ENCODE peak calls at places on chromosome X, in eight cellular contexts. R is stomach, O is suprapubic skin, U is IMR-90, E is prostate gland, Q is heart left ventricle, N is uterus, T is esophagus squamous epithelium. K is an unnamed sample.

GRCh38 chrX:108736509-108737479 is at the start of gene IRS4:
- DNase-seq in R (no peak), Q (no peak), N (peak), U (no peak), T (no peak), O (no peak), E (peak), K (no peak)

GRCh38 chrX:15956684-15957083 is 102.1 kb upstream of the AP1S2 start:
- DNase-seq in T (no peak), O (no peak), U (no peak), R (no peak), Q (no peak), E (no peak), N (no peak), K (peak)

GRCh38 chrX:119757979-119758681 is at the start of gene SOWAHD:
- DNase-seq in O (peak), N (no peak), R (peak), U (no peak), Q (peak), T (no peak), E (no peak), K (peak)

GRCh38 chrX:151391722-151392121 is 5.3 kb upstream of the VMA21 start:
- DNase-seq in R (no peak), N (no peak), O (no peak), Q (no peak), T (no peak), E (no peak), U (no peak), K (no peak)

GRCh38 chrX:49862093-49862492 is 17.2 kb upstream of the USP27X start:
- DNase-seq in T (no peak), E (no peak), Q (no peak), O (no peak), N (no peak), U (no peak), R (no peak), K (no peak)

GRCh38 chrX:47218920-47219815 is 687 bp downstream of the CDK16 start:
- DNase-seq in U (no peak), E (no peak), N (peak), R (no peak), O (no peak), T (no peak), Q (peak), K (no peak)

GRCh38 chrX:23127586-23127985 is 127.8 kb downstream of the DDX53 start:
- DNase-seq in O (no peak), T (no peak), N (no peak), E (no peak), R (no peak), U (no peak), Q (no peak), K (no peak)

GRCh38 chrX:118978451-118978850 is 4.0 kb downstream of the LONRF3 start:
- DNase-seq in U (no peak), N (no peak), R (no peak), Q (no peak), T (no peak), O (no peak), E (no peak), K (no peak)

GRCh38 chrX:30657542-30658238 is 4.5 kb downstream of the GK start:
- DNase-seq in T (no peak), O (no peak), R (no peak), N (no peak), U (peak), Q (no peak), E (no peak), K (no peak)

GRCh38 chrX:70190225-70190624 is 12.9 kb downstream of the DGAT2L6 start:
- DNase-seq in R (no peak), U (no peak), O (no peak), Q (no peak), E (no peak), T (no peak), N (no peak), K (no peak)

GRCh38 chrX:1389181-1389992 is 2.5 kb downstream of the SLC25A6 start:
- DNase-seq in T (no peak), E (no peak), Q (no peak), N (no peak), R (peak), U (no peak), O (no peak), K (no peak)

GRCh38 chrX:38055170-38055847 is 49.0 kb downstream of the SYTL5 start:
- DNase-seq in T (no peak), O (no peak), Q (peak), R (no peak), E (peak), U (peak), N (peak), K (no peak)

GRCh38 chrX:45623266-45623665 is 422.6 kb upstream of the DIPK2B start:
- DNase-seq in O (no peak), T (no peak), R (no peak), Q (no peak), E (no peak), U (peak), N (peak), K (no peak)

GRCh38 chrX:155071694-155072215 is 447 bp downstream of the BRCC3 start:
- DNase-seq in T (no peak), N (no peak), U (no peak), E (no peak), O (no peak), Q (no peak), R (no peak), K (no peak)

GRCh38 chrX:107849747-107850478 is 24.2 kb downstream of the MID2 start:
- DNase-seq in R (no peak), Q (no peak), N (no peak), U (no peak), E (no peak), O (no peak), T (no peak), K (no peak)

GRCh38 chrX:11465648-11466411 is 172.6 kb downstream of the AMELX start:
- DNase-seq in R (no peak), O (no peak), N (no peak), U (peak), T (no peak), E (no peak), Q (no peak), K (no peak)

GRCh38 chrX:38987135-38987780 is 186.0 kb downstream of the MID1IP1 start:
- DNase-seq in T (no peak), Q (no peak), R (no peak), E (no peak), O (no peak), U (peak), N (no peak), K (no peak)

GRCh38 chrX:85327060-85327333 is 52.5 kb downstream of the POF1B start:
- DNase-seq in O (no peak), Q (peak), T (no peak), U (no peak), E (no peak), N (peak), R (no peak), K (no peak)
- TF ChIP-seq POLR2A in O (no peak), Q (no peak), T (no peak), U (no peak), E (no peak), N (no peak), R (no peak), K (no peak)

GRCh38 chrX:134619838-134620237 is 38.4 kb downstream of the PLAC1 start:
- DNase-seq in E (no peak), Q (no peak), N (no peak), O (no peak), T (no peak), U (no peak), R (no peak), K (no peak)
- TF ChIP-seq POLR2A in E (no peak), Q (no peak), N (no peak), O (no peak), T (no peak), U (no peak), R (no peak), K (no peak)

GRCh38 chrX:153539171-153539978 is 21.9 kb downstream of the ATP2B3 start:
- DNase-seq in R (peak), U (peak), Q (peak), T (no peak), O (peak), N (peak), E (peak), K (peak)
- TF ChIP-seq POLR2A in R (no peak), U (no peak), Q (no peak), T (no peak), O (no peak), N (no peak), E (no peak), K (no peak)

DNA sequence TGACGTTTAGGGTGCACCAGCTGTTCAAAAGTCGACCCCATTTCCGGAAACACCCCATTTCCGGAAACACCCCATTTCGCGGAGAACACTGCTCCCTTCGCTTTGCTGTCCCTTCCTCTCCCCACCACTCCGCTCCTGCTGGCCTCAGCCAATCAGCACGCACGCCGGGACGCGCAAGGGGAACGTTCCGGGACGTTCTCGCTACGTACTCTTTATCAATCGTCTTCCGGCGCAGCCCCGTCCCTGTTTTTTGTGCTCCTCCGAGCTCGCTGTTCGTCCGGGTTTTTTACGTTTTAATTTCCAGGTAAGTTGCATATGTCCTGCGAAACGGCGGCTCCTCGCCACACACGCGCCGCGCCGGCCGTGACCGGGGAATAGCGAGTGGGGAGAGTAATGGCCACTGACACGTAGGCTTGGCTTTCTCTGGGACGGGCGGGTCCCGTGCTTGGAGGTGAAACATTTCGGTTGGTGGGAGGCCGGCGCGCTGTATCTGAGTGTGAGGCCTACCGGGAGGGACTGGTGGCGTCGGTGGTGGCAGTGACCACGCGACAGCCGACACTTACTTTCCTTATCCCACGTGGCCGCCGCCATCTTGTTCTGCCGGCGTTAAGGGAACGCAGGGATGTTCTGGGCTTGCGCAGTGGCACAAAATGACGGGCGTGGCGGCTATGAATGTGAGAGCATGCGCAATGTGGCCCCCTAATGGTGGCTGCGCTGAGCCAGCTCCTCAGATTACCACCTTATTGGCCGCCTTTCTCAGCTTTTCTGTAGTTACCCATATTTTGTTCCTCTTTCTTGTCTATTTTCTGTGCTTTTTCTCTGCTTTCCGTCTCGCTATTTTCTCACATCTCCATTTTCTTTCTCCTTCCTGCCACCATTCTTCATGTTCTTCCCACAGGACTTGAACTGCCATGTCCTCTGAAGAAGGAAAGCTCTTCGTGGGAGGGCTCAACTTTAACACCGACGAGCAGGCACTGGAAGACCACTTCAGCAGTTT is at the start of gene RBM3:
- DNase-seq in N (peak), E (peak), T (peak), O (peak), U (peak), Q (peak), R (peak), K (peak)
- TF ChIP-seq POLR2A in N (peak), E (peak), T (peak), O (peak), U (peak), Q (peak), R (no peak), K (peak)